ENCODE peak calls at places on chromosome 1, in five cellular contexts. Q is vagina, P is GM12878, L is upper lobe of left lung, H is sigmoid colon. A is an unnamed sample.

GRCh38 chr1:6359568-6360496 is 33.7 kb downstream of the ACOT7 start:
- DNase-seq in Q (no peak), P (peak; percentile 50), L (peak; percentile 89), H (peak; percentile 86), A (peak; percentile 69)

GRCh38 chr1:170162385-170163226 is 16.8 kb downstream of the NTMT2 start:
- DNase-seq in Q (no peak), P (no peak), L (no peak), H (no peak), A (no peak)

GRCh38 chr1:85661767-85662166 is 46.5 kb downstream of the ZNHIT6 start:
- DNase-seq in Q (no peak), P (no peak), L (no peak), H (no peak), A (no peak)

GRCh38 chr1:73782901-73783300 is 415.1 kb downstream of the LRRIQ3 start:
- DNase-seq in Q (no peak), P (no peak), L (no peak), H (no peak), A (no peak)

GRCh38 chr1:223273511-223273910 is 90.5 kb downstream of the SUSD4 start:
- DNase-seq in Q (no peak), P (no peak), L (no peak), H (no peak), A (no peak)

GRCh38 chr1:85274969-85275453 is 1.4 kb downstream of the BCL10 start:
- DNase-seq in Q (no peak), P (no peak), L (no peak), H (no peak), A (no peak)

GRCh38 chr1:155242805-155243358 is 12.4 kb downstream of the ENTREP3 start:
- DNase-seq in Q (no peak), P (no peak), L (no peak), H (no peak), A (no peak)

GRCh38 chr1:230643887-230644286 is 1.6 kb downstream of the COG2 start:
- DNase-seq in Q (no peak), P (no peak), L (no peak), H (no peak), A (no peak)

GRCh38 chr1:53186533-53186932 is 10.1 kb upstream of the CPT2 start:
- DNase-seq in Q (no peak), P (no peak), L (no peak), H (peak; percentile 8), A (no peak)

GRCh38 chr1:4086921-4087320 is 186.8 kb upstream of the C1orf174 start:
- DNase-seq in Q (no peak), P (no peak), L (peak; percentile 6), H (peak; percentile 35), A (no peak)

GRCh38 chr1:90325165-90325564 is 330.3 kb downstream of the ZNF326 start:
- DNase-seq in Q (no peak), P (no peak), L (no peak), H (no peak), A (no peak)

GRCh38 chr1:224747578-224747977 is 131.5 kb downstream of the CNIH3 start:
- DNase-seq in Q (no peak), P (no peak), L (no peak), H (no peak), A (no peak)

GRCh38 chr1:219498666-219499065 is 114.2 kb downstream of the ZC3H11B start:
- DNase-seq in Q (no peak), P (no peak), L (no peak), H (peak; percentile 83), A (no peak)

GRCh38 chr1:230011333-230012092 is 55.5 kb upstream of the GALNT2 start:
- DNase-seq in Q (no peak), P (no peak), L (no peak), H (no peak), A (no peak)

GRCh38 chr1:217274927-217275616 is 355.8 kb downstream of the GPATCH2 start:
- DNase-seq in Q (no peak), P (no peak), L (no peak), H (no peak), A (no peak)

GRCh38 chr1:104132386-104132973 is 382.8 kb downstream of the AMY1C start:
- DNase-seq in Q (no peak), P (no peak), L (no peak), H (no peak), A (no peak)

GRCh38 chr1:184112176-184112948 is 60.8 kb downstream of the TSEN15 start:
- DNase-seq in Q (no peak), P (no peak), L (no peak), H (no peak), A (no peak)

GRCh38 chr1:89525169-89525855 is 683 bp downstream of the LRRC8B start:
- DNase-seq in Q (no peak), P (peak; percentile 35), L (peak; percentile 68), H (peak; percentile 69), A (peak; percentile 17)

GRCh38 chr1:225889743-225890142 is 797 bp upstream of the LEFTY1 start:
- DNase-seq in Q (no peak), P (no peak), L (no peak), H (no peak), A (no peak)

GRCh38 chr1:171625225-171625624 is 3.2 kb downstream of the MYOCOS start:
- DNase-seq in Q (no peak), P (no peak), L (no peak), H (no peak), A (no peak)

GRCh38 chr1:115323366-115324004 is 14.6 kb downstream of the NGF start:
- DNase-seq in Q (no peak), P (no peak), L (no peak), H (no peak), A (no peak)

GRCh38 chr1:10494754-10495474 is 20.2 kb downstream of the PEX14 start:
- DNase-seq in Q (no peak), P (peak; percentile 88), L (peak; percentile 76), H (peak; percentile 79), A (peak; percentile 62)

GRCh38 chr1:153389394-153389793 is 1.5 kb downstream of the S100A8 start:
- DNase-seq in Q (no peak), P (no peak), L (no peak), H (no peak), A (no peak)

GRCh38 chr1:42484382-42484781 is 21.3 kb downstream of the CCDC30 start:
- DNase-seq in Q (no peak), P (no peak), L (no peak), H (no peak), A (no peak)

GRCh38 chr1:199084293-199084692 is 445.5 kb downstream of the PTPRC start:
- DNase-seq in Q (no peak), P (no peak), L (no peak), H (no peak), A (no peak)

GRCh38 chr1:54331091-54331772 is 75.0 kb downstream of the SSBP3 start:
- DNase-seq in Q (no peak), P (no peak), L (no peak), H (no peak), A (no peak)

GRCh38 chr1:228393268-228393699 is 13.4 kb downstream of the TRIM11 start:
- DNase-seq in Q (no peak), P (no peak), L (peak; percentile 56), H (peak; percentile 69), A (no peak)

GRCh38 chr1:6342031-6342430 is 51.5 kb downstream of the ACOT7 start:
- DNase-seq in Q (no peak), P (no peak), L (no peak), H (no peak), A (no peak)

GRCh38 chr1:99806882-99807281 is 40.4 kb upstream of the FRRS1 start:
- DNase-seq in Q (no peak), P (no peak), L (no peak), H (no peak), A (no peak)

GRCh38 chr1:100360790-100361232 is 8.5 kb downstream of the CDC14A start:
- DNase-seq in Q (no peak), P (no peak), L (peak; percentile 25), H (peak; percentile 75), A (no peak)

GRCh38 chr1:11013160-11013531 is 692 bp downstream of the TARDBP start:
- DNase-seq in Q (no peak), P (no peak), L (no peak), H (no peak), A (no peak)

GRCh38 chr1:77509051-77509492 is 173.4 kb downstream of the ZZZ3 start:
- DNase-seq in Q (no peak), P (no peak), L (no peak), H (no peak), A (no peak)

GRCh38 chr1:869499-870244 is 54.1 kb upstream of the SAMD11 start:
- DNase-seq in Q (no peak), P (no peak), L (peak; percentile 81), H (peak; percentile 77), A (peak; percentile 73)

GRCh38 chr1:151905070-151905442 is 4.3 kb downstream of the THEM4 start:
- DNase-seq in Q (no peak), P (no peak), L (peak; percentile 69), H (no peak), A (no peak)

GRCh38 chr1:12537906-12538461 is 80.0 kb downstream of the DHRS3 start:
- DNase-seq in Q (no peak), P (no peak), L (no peak), H (peak; percentile 52), A (no peak)

GRCh38 chr1:64563958-64564565 is 94.1 kb downstream of the CACHD1 start:
- DNase-seq in Q (no peak), P (no peak), L (no peak), H (no peak), A (no peak)

GRCh38 chr1:121595089-121595488 is 410.3 kb downstream of the SRGAP2C start:
- DNase-seq in Q (no peak), P (no peak), L (no peak), H (no peak), A (no peak)

GRCh38 chr1:114490235-114490634 is 20.8 kb downstream of the TRIM33 start:
- DNase-seq in Q (no peak), P (no peak), L (no peak), H (no peak), A (no peak)

GRCh38 chr1:2148691-2149090 is 45.9 kb downstream of the FAAP20 start:
- DNase-seq in Q (no peak), P (no peak), L (peak; percentile 74), H (no peak), A (no peak)
- TF ChIP-seq POLR2AphosphoS5 in Q (no peak), P (no peak), L (peak; percentile 92), H (peak; percentile 41), A (no peak)

DNA sequence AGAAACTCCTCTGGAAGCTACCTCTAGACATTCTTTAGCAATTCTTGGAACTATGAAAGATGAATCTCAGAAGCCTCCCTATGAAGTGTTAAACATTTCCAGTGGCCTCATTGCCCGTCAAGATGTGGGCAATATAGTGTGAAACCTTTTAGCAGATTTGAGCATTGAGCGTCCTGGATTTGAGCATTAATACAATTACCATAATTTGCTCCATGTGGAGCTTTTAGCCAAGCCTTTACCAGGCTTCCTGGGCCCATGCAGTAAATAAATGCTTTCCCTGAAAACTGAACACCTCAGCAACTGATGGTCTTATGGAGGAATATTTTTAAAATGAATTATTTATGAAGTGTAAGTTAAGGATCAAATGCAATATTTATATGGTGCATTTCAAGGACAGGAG is 162.0 kb downstream of the FGGY start:
- DNase-seq in Q (no peak), P (no peak), L (no peak), H (no peak), A (no peak)
- TF ChIP-seq POLR2A in Q (no peak), P (no peak), L (no peak), H (no peak), A (no peak)

GRCh38 chr1:8427493-8427892 is 109.6 kb downstream of the SLC45A1 start:
- DNase-seq in Q (no peak), P (peak; percentile 95), L (no peak), H (no peak), A (peak; percentile 36)
- TF ChIP-seq POLR2AphosphoS5 in Q (no peak), P (no peak), L (no peak), H (no peak), A (no peak)

GRCh38 chr1:162908780-162909179 is 47.8 kb upstream of the CCDC190 start:
- DNase-seq in Q (no peak), P (no peak), L (no peak), H (no peak), A (no peak)
- TF ChIP-seq POLR2A in Q (no peak), P (no peak), L (no peak), H (no peak), A (no peak)

GRCh38 chr1:211514030-211514754 is 22.2 kb upstream of the RD3 start:
- DNase-seq in Q (no peak), P (no peak), L (peak; percentile 77), H (peak; percentile 91), A (peak; percentile 83)
- TF ChIP-seq POLR2AphosphoS5 in Q (no peak), P (no peak), L (no peak), H (no peak), A (no peak)